ENCODE peak calls at places on chromosomes 3 and 15, in six cellular contexts. V is naive thymus-derived CD4-positive, alpha-beta T cell; Y is brain microvascular endothelial cell; C is cardiac muscle cell; Z is thoracic aorta; W is astrocyte. O is an unnamed sample.
A peak's percentile ranks its signal among the peaks of the same experiment; 100 is the strongest.

GRCh38 chr3:119598410-119599098 is 869 bp downstream of the PLA1A start:
- DNase-seq in V (no peak), Y (no peak), C (no peak), Z (no peak), W (no peak), O (no peak)

GRCh38 chr15:34725565-34725964 is 29.2 kb downstream of the GJD2 start:
- DNase-seq in V (no peak), Y (no peak), C (no peak), Z (no peak), W (peak; percentile 24), O (no peak)

GRCh38 chr15:84818221-84819131 is 1.3 kb downstream of the ALPK3 start:
- DNase-seq in V (peak; percentile 13), Y (peak; percentile 67), C (peak; percentile 81), Z (no peak), W (peak; percentile 26), O (no peak)

GRCh38 chr3:177525414-177525813 is 328.1 kb upstream of the TBL1XR1 start:
- DNase-seq in V (no peak), Y (no peak), C (no peak), Z (no peak), W (no peak), O (no peak)

GRCh38 chr3:64595253-64595694 is 92.5 kb downstream of the ADAMTS9 start:
- DNase-seq in V (no peak), Y (peak; percentile 94), C (peak; percentile 96), Z (no peak), W (peak; percentile 90), O (peak; percentile 57)

GRCh38 chr15:84890670-84891147 is 6.2 kb downstream of the SLC28A1 start:
- DNase-seq in V (no peak), Y (no peak), C (no peak), Z (no peak), W (no peak), O (no peak)

GRCh38 chr3:62604301-62604700 is 231.0 kb upstream of the FEZF2 start:
- DNase-seq in V (no peak), Y (peak; percentile 75), C (peak; percentile 84), Z (no peak), W (peak; percentile 85), O (peak; percentile 78)

GRCh38 chr3:56783644-56784451 is 17.9 kb downstream of the ARHGEF3 start:
- DNase-seq in V (peak; percentile 86), Y (peak; percentile 61), C (peak; percentile 86), Z (no peak), W (peak; percentile 89), O (peak; percentile 79)

GRCh38 chr15:54462511-54462913 is 484.3 kb downstream of the UNC13C start:
- DNase-seq in V (no peak), Y (no peak), C (no peak), Z (no peak), W (no peak), O (no peak)

GRCh38 chr3:126267976-126268615 is 87.7 kb upstream of the ALDH1L1 start:
- DNase-seq in V (no peak), Y (no peak), C (no peak), Z (no peak), W (no peak), O (no peak)
- H3K27ac ChIP-seq in V (no peak overlapping the region), Y (peak overlapping the region; percentile 56), C (peak overlapping the region; percentile 96), Z (peak overlapping the region; percentile 97), W (peak overlapping the region; percentile 42), O (peak overlapping the region; percentile 66)

GRCh38 chr3:42841332-42841731 is 32.1 kb downstream of the ACKR2 start:
- DNase-seq in V (no peak), Y (no peak), C (no peak), Z (no peak), W (no peak), O (no peak)

GRCh38 chr3:42843730-42844713 is 31.7 kb downstream of the CYP8B1 start:
- DNase-seq in V (no peak), Y (no peak), C (peak; percentile 25), Z (no peak), W (no peak), O (no peak)

GRCh38 chr3:42847731-42848130 is 27.9 kb downstream of the CYP8B1 start:
- DNase-seq in V (no peak), Y (no peak), C (no peak), Z (no peak), W (no peak), O (no peak)

GRCh38 chr3:42846682-42847522 is 28.8 kb downstream of the CYP8B1 start:
- DNase-seq in V (peak; percentile 15), Y (no peak), C (no peak), Z (no peak), W (no peak), O (no peak)

GRCh38 chr3:42844815-42845214 is 30.9 kb downstream of the CYP8B1 start:
- DNase-seq in V (no peak), Y (no peak), C (no peak), Z (no peak), W (no peak), O (no peak)
- H3K27ac ChIP-seq in V (no peak overlapping the region), Y (no peak overlapping the region), C (no peak overlapping the region), Z (peak overlapping the region; percentile 79), W (no peak overlapping the region), O (no peak overlapping the region)

GRCh38 chr3:175837962-175838361 is 978.8 kb downstream of the NAALADL2 start:
- DNase-seq in V (no peak), Y (no peak), C (no peak), Z (no peak), W (no peak), O (no peak)

GRCh38 chr3:175836622-175837021 is 977.5 kb downstream of the NAALADL2 start:
- DNase-seq in V (no peak), Y (no peak), C (no peak), Z (no peak), W (no peak), O (no peak)
- H3K27ac ChIP-seq in V (no peak overlapping the region), Y (no peak overlapping the region), C (no peak overlapping the region), Z (no peak overlapping the region), W (no peak overlapping the region), O (no peak overlapping the region)

DNA sequence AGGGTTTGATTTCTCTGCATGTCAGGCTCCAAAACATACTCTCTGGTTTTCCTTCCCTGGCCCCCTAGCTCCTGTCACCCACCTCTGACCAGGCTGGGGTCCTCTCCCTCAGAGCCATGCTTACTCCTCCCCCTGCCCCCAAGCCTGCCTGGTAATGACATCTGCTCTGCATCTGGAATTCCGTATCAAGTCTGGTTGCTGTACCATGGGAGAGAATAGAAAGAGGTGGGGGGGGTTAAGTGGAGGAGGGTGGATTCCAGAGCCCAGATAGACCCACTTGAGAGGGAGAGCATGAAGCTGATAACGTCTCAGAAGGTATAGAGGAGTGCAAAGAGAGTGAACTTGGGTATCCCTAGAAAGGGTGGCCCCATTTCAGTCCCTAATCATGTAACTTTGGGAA is 4.2 kb downstream of the IGDCC4 start:
- DNase-seq in V (no peak), Y (no peak), C (no peak), Z (no peak), W (no peak), O (no peak)
- H3K27ac ChIP-seq in V (no peak overlapping the region), Y (no peak overlapping the region), C (no peak overlapping the region), Z (no peak overlapping the region), W (no peak overlapping the region), O (no peak overlapping the region)

DNA sequence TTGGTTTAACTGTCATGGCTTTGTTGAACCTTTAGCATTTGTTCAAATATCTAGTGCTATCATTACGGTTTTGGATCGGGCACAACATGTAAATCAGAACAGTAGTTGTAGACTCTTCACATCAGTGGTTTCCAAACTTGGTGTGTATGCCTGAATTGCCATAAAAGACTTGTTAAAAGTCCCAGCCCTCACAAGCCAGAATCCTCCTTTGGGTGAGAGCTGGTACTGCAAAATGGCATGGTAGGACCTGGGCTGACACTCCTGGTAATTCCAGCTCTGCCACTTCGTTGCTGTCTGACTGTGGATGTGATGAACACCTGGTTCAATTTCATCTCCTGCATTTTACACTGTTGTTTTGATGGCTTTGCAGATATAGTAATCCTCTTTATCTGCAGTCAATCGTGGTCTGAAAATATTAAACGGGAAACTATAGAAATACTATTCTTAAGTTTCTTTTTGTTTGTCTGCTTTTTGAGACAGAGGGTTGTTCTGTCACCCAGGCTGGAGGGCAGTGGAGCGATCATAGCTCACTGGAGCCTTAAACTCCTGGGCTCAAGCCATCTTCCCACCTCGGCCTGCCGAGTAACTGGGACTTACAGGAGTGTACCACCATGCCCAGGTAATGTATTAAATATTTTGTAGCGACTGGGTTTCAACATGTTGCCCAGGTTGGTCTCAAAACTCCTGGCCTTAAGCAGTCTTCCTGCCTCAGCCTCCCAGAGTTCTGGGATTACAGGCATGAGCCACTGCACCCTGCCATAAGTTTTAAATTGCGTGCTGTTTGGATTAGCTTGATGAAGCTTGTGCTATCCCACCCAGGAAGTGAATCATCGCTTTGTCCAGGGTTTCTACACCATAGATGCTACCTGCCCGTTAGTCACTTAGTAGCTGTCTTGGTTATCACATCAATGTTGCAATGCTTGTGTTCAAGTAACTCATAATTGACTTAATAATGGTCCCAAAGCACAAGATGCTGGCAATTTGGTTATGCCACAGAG is 61.6 kb downstream of the RAB7A start:
- DNase-seq in V (peak; percentile 23), Y (peak; percentile 69), C (peak; percentile 55), Z (no peak), W (peak; percentile 77), O (peak; percentile 89)
- H3K27ac ChIP-seq in V (peak overlapping the region; percentile 66), Y (peak overlapping the region; percentile 6), C (peak overlapping the region; percentile 40), Z (no peak overlapping the region), W (no peak overlapping the region), O (peak overlapping the region; percentile 97)